ENCODE peak calls at places on chromosomes 4 and X, in six cellular contexts. Y is sigmoid colon; O is skeletal muscle cell; W is activated CD8-positive, alpha-beta memory T cell treated with anti-CD3 and anti-CD28 coated beads for 48 hours; B is neural crest cell; H is GM03348. U is an unnamed sample.

GRCh38 chrX:55546956-55547355 is 57.3 kb upstream of the USP51 start:
- DNase-seq in W (no peak), B (no peak), O (no peak), H (no peak), Y (no peak), U (no peak)

GRCh38 chrX:9339603-9340569 is 125.0 kb upstream of the TBL1X start:
- DNase-seq in W (no peak), O (no peak), Y (peak; percentile 71), B (no peak), H (peak; percentile 14), U (no peak)

GRCh38 chr4:8346838-8347605 is 77.5 kb downstream of the HTRA3 start:
- DNase-seq in O (no peak), W (no peak), B (no peak), Y (peak; percentile 60), H (no peak), U (no peak)

GRCh38 chrX:71533850-71534515 is 1.1 kb downstream of the OGT start:
- DNase-seq in H (peak; percentile 35), B (peak; percentile 42), Y (no peak), W (no peak), O (no peak), U (peak; percentile 57)

GRCh38 chr4:134174271-134174670 is 27.3 kb downstream of the PABPC4L start:
- DNase-seq in O (no peak), H (no peak), B (no peak), Y (no peak), W (no peak), U (no peak)

GRCh38 chr4:56425518-56425917 is 9.9 kb downstream of the PPAT start:
- DNase-seq in O (no peak), Y (no peak), W (no peak), B (no peak), H (no peak), U (no peak)

GRCh38 chr4:3276961-3277360 is 15.9 kb upstream of the RGS12 start:
- DNase-seq in B (no peak), W (no peak), O (no peak), Y (no peak), H (no peak), U (no peak)

GRCh38 chr4:116636917-116637316 is 448.5 kb downstream of the TRAM1L1 start:
- DNase-seq in B (no peak), O (no peak), W (no peak), H (no peak), Y (no peak), U (no peak)